ENCODE peak calls at places on chromosome X, in nine cellular contexts. One of them, this sample, is unnamed.

GRCh38 chrX:120575379-120576114 is 14.8 kb upstream of the CUL4B start:
- DNase-seq in fibroblast of lung: no peak
- DNase-seq in left ventricle myocardium inferior: no peak
- DNase-seq in bronchial epithelial cell: no peak
- DNase-seq in transverse colon: no peak
- DNase-seq in cardiac muscle cell: no peak
- DNase-seq in OCI-LY7: no peak
- DNase-seq in heart right ventricle: no peak
- DNase-seq in mucosa of descending colon: no peak
- DNase-seq in this sample: no peak

GRCh38 chrX:101550825-101551767 is 749 bp downstream of the ARMCX1 start:
- DNase-seq in fibroblast of lung: peak; percentile 36
- DNase-seq in left ventricle myocardium inferior: peak; percentile 54
- DNase-seq in bronchial epithelial cell: peak; percentile 5
- DNase-seq in transverse colon: no peak
- DNase-seq in cardiac muscle cell: peak; percentile 47
- DNase-seq in OCI-LY7: no peak
- DNase-seq in heart right ventricle: peak; percentile 67
- DNase-seq in mucosa of descending colon: peak; percentile 43
- DNase-seq in this sample: no peak

GRCh38 chrX:44828008-44828605 is 15.7 kb upstream of the DUSP21 start:
- DNase-seq in fibroblast of lung: peak; percentile 92
- DNase-seq in left ventricle myocardium inferior: no peak
- DNase-seq in bronchial epithelial cell: peak; percentile 91
- DNase-seq in transverse colon: no peak
- DNase-seq in cardiac muscle cell: no peak
- DNase-seq in OCI-LY7: no peak
- DNase-seq in heart right ventricle: no peak
- DNase-seq in mucosa of descending colon: no peak
- DNase-seq in this sample: no peak

GRCh38 chrX:113986427-113986826 is 597.5 kb upstream of the HTR2C start:
- DNase-seq in fibroblast of lung: no peak
- DNase-seq in left ventricle myocardium inferior: no peak
- DNase-seq in bronchial epithelial cell: no peak
- DNase-seq in transverse colon: no peak
- DNase-seq in cardiac muscle cell: no peak
- DNase-seq in OCI-LY7: no peak
- DNase-seq in heart right ventricle: no peak
- DNase-seq in mucosa of descending colon: no peak
- DNase-seq in this sample: no peak

GRCh38 chrX:21745756-21746155 is 12.2 kb downstream of the SMPX start:
- DNase-seq in fibroblast of lung: no peak
- DNase-seq in left ventricle myocardium inferior: no peak
- DNase-seq in bronchial epithelial cell: no peak
- DNase-seq in transverse colon: peak; percentile 28
- DNase-seq in cardiac muscle cell: peak; percentile 56
- DNase-seq in OCI-LY7: peak; percentile 19
- DNase-seq in heart right ventricle: peak; percentile 11
- DNase-seq in mucosa of descending colon: peak; percentile 40
- DNase-seq in this sample: no peak

GRCh38 chrX:111634823-111635410 is 46.1 kb upstream of the ALG13 start:
- DNase-seq in fibroblast of lung: no peak
- DNase-seq in left ventricle myocardium inferior: no peak
- DNase-seq in bronchial epithelial cell: peak; percentile 76
- DNase-seq in transverse colon: no peak
- DNase-seq in cardiac muscle cell: no peak
- DNase-seq in OCI-LY7: no peak
- DNase-seq in heart right ventricle: no peak
- DNase-seq in mucosa of descending colon: no peak
- DNase-seq in this sample: no peak

GRCh38 chrX:6679550-6679949 is 144.6 kb upstream of the VCX3A start:
- DNase-seq in fibroblast of lung: no peak
- DNase-seq in left ventricle myocardium inferior: no peak
- DNase-seq in bronchial epithelial cell: no peak
- DNase-seq in transverse colon: no peak
- DNase-seq in cardiac muscle cell: no peak
- DNase-seq in OCI-LY7: no peak
- DNase-seq in heart right ventricle: no peak
- DNase-seq in mucosa of descending colon: no peak
- DNase-seq in this sample: no peak

GRCh38 chrX:114798902-114799301 is 215.0 kb downstream of the HTR2C start:
- DNase-seq in fibroblast of lung: peak; percentile 2
- DNase-seq in left ventricle myocardium inferior: no peak
- DNase-seq in bronchial epithelial cell: peak; percentile 50
- DNase-seq in transverse colon: no peak
- DNase-seq in cardiac muscle cell: no peak
- DNase-seq in OCI-LY7: no peak
- DNase-seq in heart right ventricle: no peak
- DNase-seq in mucosa of descending colon: no peak
- DNase-seq in this sample: peak; percentile 3

GRCh38 chrX:10015711-10016515 is 48.8 kb downstream of the CLDN34 start:
- DNase-seq in fibroblast of lung: peak; percentile 44
- DNase-seq in left ventricle myocardium inferior: peak; percentile 62
- DNase-seq in bronchial epithelial cell: no peak
- DNase-seq in transverse colon: no peak
- DNase-seq in cardiac muscle cell: peak; percentile 67
- DNase-seq in OCI-LY7: peak; percentile 53
- DNase-seq in heart right ventricle: peak; percentile 64
- DNase-seq in mucosa of descending colon: peak; percentile 49
- DNase-seq in this sample: no peak

GRCh38 chrX:136251042-136251991 is at the start of gene MAP7D3:
- DNase-seq in fibroblast of lung: peak; percentile 35
- DNase-seq in left ventricle myocardium inferior: peak; percentile 69
- DNase-seq in bronchial epithelial cell: peak; percentile 67
- DNase-seq in transverse colon: peak; percentile 64
- DNase-seq in cardiac muscle cell: peak; percentile 76
- DNase-seq in OCI-LY7: peak; percentile 76
- DNase-seq in heart right ventricle: peak; percentile 51
- DNase-seq in mucosa of descending colon: peak; percentile 71
- DNase-seq in this sample: no peak

GRCh38 chrX:55143621-55144020 is 54.8 kb downstream of the PAGE2 start:
- DNase-seq in fibroblast of lung: no peak
- DNase-seq in left ventricle myocardium inferior: no peak
- DNase-seq in bronchial epithelial cell: no peak
- DNase-seq in transverse colon: no peak
- DNase-seq in cardiac muscle cell: no peak
- DNase-seq in OCI-LY7: no peak
- DNase-seq in heart right ventricle: no peak
- DNase-seq in mucosa of descending colon: no peak
- DNase-seq in this sample: no peak

GRCh38 chrX:150715180-150715579 is 22.0 kb downstream of the MTMR1 start:
- DNase-seq in fibroblast of lung: no peak
- DNase-seq in left ventricle myocardium inferior: no peak
- DNase-seq in bronchial epithelial cell: peak; percentile 32
- DNase-seq in transverse colon: no peak
- DNase-seq in cardiac muscle cell: no peak
- DNase-seq in OCI-LY7: no peak
- DNase-seq in heart right ventricle: no peak
- DNase-seq in mucosa of descending colon: no peak
- DNase-seq in this sample: no peak

GRCh38 chrX:38048886-38049285 is 42.5 kb downstream of the SYTL5 start:
- DNase-seq in fibroblast of lung: no peak
- DNase-seq in left ventricle myocardium inferior: no peak
- DNase-seq in bronchial epithelial cell: no peak
- DNase-seq in transverse colon: no peak
- DNase-seq in cardiac muscle cell: no peak
- DNase-seq in OCI-LY7: no peak
- DNase-seq in heart right ventricle: no peak
- DNase-seq in mucosa of descending colon: no peak
- DNase-seq in this sample: no peak

GRCh38 chrX:38041237-38041636 is 34.9 kb downstream of the SYTL5 start:
- DNase-seq in fibroblast of lung: no peak
- DNase-seq in left ventricle myocardium inferior: no peak
- DNase-seq in bronchial epithelial cell: no peak
- DNase-seq in transverse colon: no peak
- DNase-seq in cardiac muscle cell: no peak
- DNase-seq in OCI-LY7: no peak
- DNase-seq in heart right ventricle: no peak
- DNase-seq in mucosa of descending colon: no peak
- DNase-seq in this sample: peak; percentile 74

GRCh38 chrX:38045697-38046096 is 39.3 kb downstream of the SYTL5 start:
- DNase-seq in fibroblast of lung: peak; percentile 39
- DNase-seq in left ventricle myocardium inferior: no peak
- DNase-seq in bronchial epithelial cell: peak; percentile 58
- DNase-seq in transverse colon: no peak
- DNase-seq in cardiac muscle cell: no peak
- DNase-seq in OCI-LY7: no peak
- DNase-seq in heart right ventricle: no peak
- DNase-seq in mucosa of descending colon: no peak
- DNase-seq in this sample: no peak

GRCh38 chrX:38044682-38045081 is 38.3 kb downstream of the SYTL5 start:
- DNase-seq in fibroblast of lung: peak; percentile 50
- DNase-seq in left ventricle myocardium inferior: no peak
- DNase-seq in bronchial epithelial cell: no peak
- DNase-seq in transverse colon: no peak
- DNase-seq in cardiac muscle cell: no peak
- DNase-seq in OCI-LY7: no peak
- DNase-seq in heart right ventricle: no peak
- DNase-seq in mucosa of descending colon: no peak
- DNase-seq in this sample: no peak
- TF ChIP-seq CTCF in fibroblast of lung: no peak
- TF ChIP-seq CTCF in left ventricle myocardium inferior: no peak
- TF ChIP-seq CTCF in bronchial epithelial cell: no peak
- TF ChIP-seq CTCF in transverse colon: no peak
- TF ChIP-seq CTCF in cardiac muscle cell: no peak
- TF ChIP-seq CTCF in OCI-LY7: no peak
- TF ChIP-seq CTCF in heart right ventricle: no peak
- TF ChIP-seq CTCF in mucosa of descending colon: no peak
- TF ChIP-seq CTCF in this sample: no peak

DNA sequence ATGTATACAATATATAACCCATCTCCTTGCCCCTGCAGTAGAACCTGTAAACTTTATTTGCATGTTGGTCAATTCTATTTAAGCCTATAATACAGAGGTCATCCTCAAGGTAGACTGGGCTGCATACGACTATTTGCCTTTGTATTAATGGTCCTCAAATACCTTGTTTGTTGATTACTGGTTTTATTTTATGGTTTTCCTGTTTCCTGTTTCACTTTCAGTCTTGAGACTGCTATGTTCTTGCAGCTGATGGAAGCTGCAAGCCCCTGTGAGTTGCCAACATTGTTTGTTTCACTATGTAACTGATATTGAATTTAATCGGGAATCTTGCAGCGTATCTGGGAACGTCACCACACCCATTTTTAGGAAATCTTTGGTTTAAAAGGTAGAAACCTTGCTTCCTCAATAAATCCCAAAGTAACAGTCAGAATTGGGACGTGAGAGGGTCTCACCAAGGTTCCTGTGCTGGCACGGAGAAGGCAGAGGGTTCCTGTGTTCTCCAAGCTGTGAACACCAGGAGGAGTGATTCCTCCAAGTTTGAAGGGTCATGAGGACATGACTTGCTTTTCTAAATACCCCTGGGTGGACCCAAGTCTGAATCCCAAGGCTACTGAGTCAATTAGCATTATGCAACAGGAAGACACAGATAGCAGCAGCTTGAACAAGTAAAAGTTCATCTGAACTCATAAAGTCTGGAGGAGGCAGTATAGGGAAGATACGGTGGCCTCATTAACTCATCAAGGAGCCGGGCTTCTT is 110.6 kb upstream of the PNPLA4 start:
- DNase-seq in fibroblast of lung: no peak
- DNase-seq in left ventricle myocardium inferior: no peak
- DNase-seq in bronchial epithelial cell: peak; percentile 36
- DNase-seq in transverse colon: no peak
- DNase-seq in cardiac muscle cell: no peak
- DNase-seq in OCI-LY7: no peak
- DNase-seq in heart right ventricle: no peak
- DNase-seq in mucosa of descending colon: no peak
- DNase-seq in this sample: no peak
- H3K4me3 ChIP-seq in fibroblast of lung: no peak overlapping the region
- H3K4me3 ChIP-seq in left ventricle myocardium inferior: peak overlapping the region; percentile 45
- H3K4me3 ChIP-seq in bronchial epithelial cell: no peak overlapping the region
- H3K4me3 ChIP-seq in transverse colon: no peak overlapping the region
- H3K4me3 ChIP-seq in cardiac muscle cell: no peak overlapping the region
- H3K4me3 ChIP-seq in OCI-LY7: no peak overlapping the region
- H3K4me3 ChIP-seq in heart right ventricle: no peak overlapping the region
- H3K4me3 ChIP-seq in mucosa of descending colon: no peak overlapping the region
- H3K4me3 ChIP-seq in this sample: no peak overlapping the region

DNA sequence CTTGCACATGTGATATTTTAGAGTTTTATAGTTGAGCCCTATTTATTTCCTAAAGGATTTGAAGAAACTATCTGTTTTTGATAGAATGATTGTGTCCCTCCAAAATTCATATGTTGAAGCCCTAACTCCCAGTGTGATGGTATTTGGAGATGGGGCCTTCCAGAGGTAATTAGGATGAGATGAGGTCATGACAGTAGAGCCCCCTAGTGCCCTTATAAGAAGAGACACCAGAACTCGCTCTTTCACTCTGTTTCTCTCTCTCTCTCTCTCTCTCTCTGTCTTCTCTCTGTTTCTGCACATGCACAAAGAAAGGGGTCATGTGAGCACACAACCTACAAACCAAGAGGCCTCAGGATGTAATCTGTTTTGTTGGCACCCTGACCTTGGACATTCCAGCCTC is 921.9 kb upstream of the DIAPH2 start:
- DNase-seq in fibroblast of lung: no peak
- DNase-seq in left ventricle myocardium inferior: no peak
- DNase-seq in bronchial epithelial cell: no peak
- DNase-seq in transverse colon: no peak
- DNase-seq in cardiac muscle cell: peak; percentile 46
- DNase-seq in OCI-LY7: no peak
- DNase-seq in heart right ventricle: no peak
- DNase-seq in mucosa of descending colon: no peak
- DNase-seq in this sample: no peak
- TF ChIP-seq CTCF in fibroblast of lung: no peak
- TF ChIP-seq CTCF in left ventricle myocardium inferior: no peak
- TF ChIP-seq CTCF in bronchial epithelial cell: peak; percentile 26
- TF ChIP-seq CTCF in transverse colon: no peak
- TF ChIP-seq CTCF in cardiac muscle cell: no peak
- TF ChIP-seq CTCF in OCI-LY7: peak; percentile 38
- TF ChIP-seq CTCF in heart right ventricle: no peak
- TF ChIP-seq CTCF in mucosa of descending colon: no peak
- TF ChIP-seq CTCF in this sample: peak; percentile 34

DNA sequence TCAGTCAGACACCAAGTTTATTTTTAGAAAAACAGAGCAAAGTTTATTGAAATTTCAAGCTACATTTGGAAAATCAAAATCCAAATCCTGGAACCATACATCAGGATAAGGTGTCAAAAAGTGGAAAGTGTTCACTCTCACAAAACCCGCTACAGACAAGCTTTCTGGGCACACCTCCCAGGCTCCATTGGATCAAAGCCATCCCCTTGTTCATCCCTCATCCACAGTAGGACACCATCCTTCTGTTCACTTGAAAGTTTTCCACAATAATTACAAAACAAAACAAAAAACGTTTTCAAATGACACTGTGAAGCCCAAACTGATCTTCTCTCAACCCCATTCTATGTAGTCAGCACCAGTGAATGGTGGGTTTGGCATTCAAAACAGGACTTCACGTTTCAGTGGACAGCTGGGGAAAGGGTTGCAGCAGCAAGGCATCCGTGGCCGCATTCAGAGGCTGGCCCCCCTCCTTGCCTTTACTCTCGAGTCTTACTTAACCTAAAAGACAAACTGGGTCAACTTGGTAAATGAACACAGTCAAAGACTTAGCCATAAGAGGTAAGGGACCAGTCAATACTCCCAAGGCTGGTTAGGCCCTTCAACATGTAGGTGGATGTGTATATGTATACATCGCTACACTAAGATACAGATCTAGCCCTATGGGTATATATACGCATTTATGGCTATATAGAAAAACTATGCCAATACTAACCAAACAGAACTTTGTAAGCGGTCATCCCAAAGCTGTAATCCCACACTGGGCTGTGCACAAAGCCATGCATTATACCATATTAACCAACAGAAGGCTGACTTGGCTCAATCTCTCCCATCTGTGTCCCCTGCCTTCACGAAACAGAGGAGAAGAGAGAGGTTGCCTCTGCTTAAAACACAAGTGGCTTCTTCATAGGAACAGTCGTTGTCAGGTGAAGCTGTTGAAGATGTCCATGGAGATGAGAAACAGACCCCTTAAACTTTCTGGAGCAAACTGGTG is 62.1 kb downstream of the TSC22D3 start:
- DNase-seq in fibroblast of lung: no peak
- DNase-seq in left ventricle myocardium inferior: no peak
- DNase-seq in bronchial epithelial cell: no peak
- DNase-seq in transverse colon: peak; percentile 19
- DNase-seq in cardiac muscle cell: no peak
- DNase-seq in OCI-LY7: no peak
- DNase-seq in heart right ventricle: no peak
- DNase-seq in mucosa of descending colon: no peak
- DNase-seq in this sample: no peak
- H3K4me3 ChIP-seq in fibroblast of lung: peak overlapping the region; percentile 94
- H3K4me3 ChIP-seq in left ventricle myocardium inferior: peak overlapping the region; percentile 76
- H3K4me3 ChIP-seq in bronchial epithelial cell: no peak overlapping the region
- H3K4me3 ChIP-seq in transverse colon: peak overlapping the region; percentile 86
- H3K4me3 ChIP-seq in cardiac muscle cell: no peak overlapping the region
- H3K4me3 ChIP-seq in OCI-LY7: no peak overlapping the region
- H3K4me3 ChIP-seq in heart right ventricle: no peak overlapping the region
- H3K4me3 ChIP-seq in mucosa of descending colon: no peak overlapping the region
- H3K4me3 ChIP-seq in this sample: no peak overlapping the region